ENCODE peak calls at places on chromosomes 4 and X, in seven cellular contexts. N is PC-3; B is Calu3; L is CD8-positive, alpha-beta memory T cell; Y is activated T-helper 1 cell treated with anti-CD3 and anti-CD28 coated beads, Interleukin-2, amount 50 U/mL, for 16 hours; D is HT1080; R is posterior cingulate gyrus. Z is an unnamed sample.

GRCh38 chr4:150540959-150541360 is 41.0 kb upstream of the MAB21L2 start:
- DNase-seq in L (no peak), D (no peak), R (no peak), Y (no peak), N (peak), B (no peak), Z (no peak)

GRCh38 chr4:34922325-34922724 is 1322.0 kb downstream of the ARAP2 start:
- DNase-seq in Y (no peak), N (peak), R (no peak), L (no peak), D (no peak), B (no peak), Z (no peak)

GRCh38 chrX:53374923-53375322 is 47.5 kb downstream of the SMC1A start:
- DNase-seq in Y (no peak), D (no peak), R (no peak), B (no peak), L (no peak), N (no peak), Z (no peak)

GRCh38 chr4:123661080-123661737 is 264.6 kb downstream of the SPRY1 start:
- DNase-seq in D (no peak), L (peak), Y (no peak), N (peak), B (no peak), R (no peak), Z (no peak)

GRCh38 chrX:56802921-56803848 is 74.1 kb downstream of the NBDY start:
- DNase-seq in Y (peak), B (no peak), D (no peak), L (peak), R (peak), N (peak), Z (peak)

GRCh38 chr4:121256346-121256745 is 92.2 kb upstream of the TNIP3 start:
- DNase-seq in R (no peak), L (no peak), N (peak), D (peak), Y (peak), B (no peak), Z (peak)

GRCh38 chr4:88792821-88793220 is 95.2 kb upstream of the NAP1L5 start:
- DNase-seq in B (no peak), Y (no peak), R (no peak), N (peak), D (no peak), L (no peak), Z (no peak)

GRCh38 chrX:13694359-13694758 is 5.4 kb downstream of the RAB9A start:
- DNase-seq in B (no peak), D (no peak), Y (no peak), R (no peak), N (no peak), L (no peak), Z (no peak)

GRCh38 chrX:3541336-3541735 is 172.1 kb downstream of the PRKX start:
- DNase-seq in L (no peak), R (no peak), B (no peak), D (no peak), N (no peak), Y (no peak), Z (no peak)

GRCh38 chrX:105635794-105636193 is 186.5 kb upstream of the NRK start:
- DNase-seq in B (no peak), R (no peak), D (no peak), Y (no peak), L (no peak), N (peak), Z (no peak)

GRCh38 chr4:155659168-155659567 is 7.5 kb upstream of the GUCY1A1 start:
- DNase-seq in B (no peak), D (no peak), Y (no peak), N (no peak), L (no peak), R (no peak), Z (no peak)

GRCh38 chr4:113328514-113328913 is 279.1 kb downstream of the ANK2 start:
- DNase-seq in B (no peak), Y (no peak), L (no peak), D (no peak), R (no peak), N (peak), Z (no peak)

Z was measured in amniotic stem cell.